ENCODE peak calls at places on chromosomes 12 and 14, in four cellular contexts. One of them, this sample, is unnamed.

GRCh38 chr12:126734738-126735137 is 1532.2 kb upstream of the TMEM132C start:
- DNase-seq in memory B cell: no peak
- DNase-seq in activated CD4-positive, alpha-beta T cell treated with anti-CD3 and anti-CD28 coated beads, Interleukin-2, amount 50 U/mL, for 1 hour: no peak
- DNase-seq in T-helper 2 cell: no peak
- DNase-seq in this sample: no peak

GRCh38 chr14:99450266-99450665 is 30.4 kb downstream of the SETD3 start:
- DNase-seq in memory B cell: no peak
- DNase-seq in activated CD4-positive, alpha-beta T cell treated with anti-CD3 and anti-CD28 coated beads, Interleukin-2, amount 50 U/mL, for 1 hour: no peak
- DNase-seq in T-helper 2 cell: no peak
- DNase-seq in this sample: no peak

GRCh38 chr12:43069768-43070221 is 480.2 kb upstream of the PRICKLE1 start:
- DNase-seq in activated CD4-positive, alpha-beta T cell treated with anti-CD3 and anti-CD28 coated beads, Interleukin-2, amount 50 U/mL, for 1 hour: no peak
- DNase-seq in memory B cell: no peak
- DNase-seq in T-helper 2 cell: no peak
- DNase-seq in this sample: no peak

GRCh38 chr12:26473291-26473690 is 277.9 kb downstream of the SSPN start:
- DNase-seq in T-helper 2 cell: no peak
- DNase-seq in memory B cell: peak
- DNase-seq in activated CD4-positive, alpha-beta T cell treated with anti-CD3 and anti-CD28 coated beads, Interleukin-2, amount 50 U/mL, for 1 hour: no peak
- DNase-seq in this sample: peak

GRCh38 chr14:83847102-83847501 is 1682.8 kb upstream of the FLRT2 start:
- DNase-seq in memory B cell: no peak
- DNase-seq in activated CD4-positive, alpha-beta T cell treated with anti-CD3 and anti-CD28 coated beads, Interleukin-2, amount 50 U/mL, for 1 hour: no peak
- DNase-seq in T-helper 2 cell: no peak
- DNase-seq in this sample: no peak

GRCh38 chr12:41604830-41605229 is 416.7 kb downstream of the PDZRN4 start:
- DNase-seq in T-helper 2 cell: no peak
- DNase-seq in memory B cell: no peak
- DNase-seq in activated CD4-positive, alpha-beta T cell treated with anti-CD3 and anti-CD28 coated beads, Interleukin-2, amount 50 U/mL, for 1 hour: no peak
- DNase-seq in this sample: no peak

GRCh38 chr14:77051101-77051500 is 22.6 kb upstream of the IRF2BPL start:
- DNase-seq in activated CD4-positive, alpha-beta T cell treated with anti-CD3 and anti-CD28 coated beads, Interleukin-2, amount 50 U/mL, for 1 hour: no peak
- DNase-seq in T-helper 2 cell: no peak
- DNase-seq in memory B cell: no peak
- DNase-seq in this sample: no peak

GRCh38 chr12:63151898-63152700 is 1.1 kb upstream of the AVPR1A start:
- DNase-seq in T-helper 2 cell: peak
- DNase-seq in activated CD4-positive, alpha-beta T cell treated with anti-CD3 and anti-CD28 coated beads, Interleukin-2, amount 50 U/mL, for 1 hour: no peak
- DNase-seq in memory B cell: no peak
- DNase-seq in this sample: no peak

GRCh38 chr12:132363661-132364347 is 34.4 kb upstream of the GALNT9 start:
- DNase-seq in activated CD4-positive, alpha-beta T cell treated with anti-CD3 and anti-CD28 coated beads, Interleukin-2, amount 50 U/mL, for 1 hour: no peak
- DNase-seq in T-helper 2 cell: no peak
- DNase-seq in memory B cell: no peak
- DNase-seq in this sample: no peak

GRCh38 chr12:31346211-31346610 is 20.3 kb upstream of the SINHCAF start:
- DNase-seq in activated CD4-positive, alpha-beta T cell treated with anti-CD3 and anti-CD28 coated beads, Interleukin-2, amount 50 U/mL, for 1 hour: no peak
- DNase-seq in memory B cell: no peak
- DNase-seq in T-helper 2 cell: no peak
- DNase-seq in this sample: no peak

GRCh38 chr14:101721951-101722661 is 39.4 kb upstream of the PPP2R5C start:
- DNase-seq in memory B cell: no peak
- DNase-seq in activated CD4-positive, alpha-beta T cell treated with anti-CD3 and anti-CD28 coated beads, Interleukin-2, amount 50 U/mL, for 1 hour: peak
- DNase-seq in T-helper 2 cell: peak
- DNase-seq in this sample: peak

GRCh38 chr12:122064780-122065588 is 13.6 kb upstream of the MLXIP start:
- DNase-seq in activated CD4-positive, alpha-beta T cell treated with anti-CD3 and anti-CD28 coated beads, Interleukin-2, amount 50 U/mL, for 1 hour: no peak
- DNase-seq in memory B cell: no peak
- DNase-seq in T-helper 2 cell: no peak
- DNase-seq in this sample: no peak

GRCh38 chr14:80940146-80940545 is 1.4 kb downstream of the CEP128 start:
- DNase-seq in activated CD4-positive, alpha-beta T cell treated with anti-CD3 and anti-CD28 coated beads, Interleukin-2, amount 50 U/mL, for 1 hour: no peak
- DNase-seq in T-helper 2 cell: peak
- DNase-seq in memory B cell: no peak
- DNase-seq in this sample: no peak

GRCh38 chr14:68825729-68826128 is 32.9 kb upstream of the ZFP36L1 start:
- DNase-seq in T-helper 2 cell: no peak
- DNase-seq in activated CD4-positive, alpha-beta T cell treated with anti-CD3 and anti-CD28 coated beads, Interleukin-2, amount 50 U/mL, for 1 hour: no peak
- DNase-seq in memory B cell: no peak
- DNase-seq in this sample: no peak

GRCh38 chr12:111409403-111410228 is 3.9 kb downstream of the SH2B3 start:
- DNase-seq in T-helper 2 cell: no peak
- DNase-seq in activated CD4-positive, alpha-beta T cell treated with anti-CD3 and anti-CD28 coated beads, Interleukin-2, amount 50 U/mL, for 1 hour: peak
- DNase-seq in memory B cell: no peak
- DNase-seq in this sample: no peak

GRCh38 chr14:84025258-84026012 is 1504.5 kb upstream of the FLRT2 start:
- DNase-seq in activated CD4-positive, alpha-beta T cell treated with anti-CD3 and anti-CD28 coated beads, Interleukin-2, amount 50 U/mL, for 1 hour: no peak
- DNase-seq in memory B cell: no peak
- DNase-seq in T-helper 2 cell: no peak
- DNase-seq in this sample: no peak

GRCh38 chr14:91228112-91229004 is 16.1 kb downstream of the GPR68 start:
- DNase-seq in memory B cell: peak
- DNase-seq in activated CD4-positive, alpha-beta T cell treated with anti-CD3 and anti-CD28 coated beads, Interleukin-2, amount 50 U/mL, for 1 hour: peak
- DNase-seq in T-helper 2 cell: peak
- DNase-seq in this sample: no peak

GRCh38 chr14:63200035-63200740 is 4.1 kb upstream of the RHOJ start:
- DNase-seq in T-helper 2 cell: no peak
- DNase-seq in activated CD4-positive, alpha-beta T cell treated with anti-CD3 and anti-CD28 coated beads, Interleukin-2, amount 50 U/mL, for 1 hour: no peak
- DNase-seq in memory B cell: no peak
- DNase-seq in this sample: no peak

GRCh38 chr12:2256915-2257314 is 204.1 kb downstream of the CACNA1C start:
- DNase-seq in memory B cell: no peak
- DNase-seq in activated CD4-positive, alpha-beta T cell treated with anti-CD3 and anti-CD28 coated beads, Interleukin-2, amount 50 U/mL, for 1 hour: no peak
- DNase-seq in T-helper 2 cell: no peak
- DNase-seq in this sample: no peak

GRCh38 chr12:112381421-112381897 is 772 bp downstream of the HECTD4 start:
- DNase-seq in memory B cell: no peak
- DNase-seq in activated CD4-positive, alpha-beta T cell treated with anti-CD3 and anti-CD28 coated beads, Interleukin-2, amount 50 U/mL, for 1 hour: peak
- DNase-seq in T-helper 2 cell: peak
- DNase-seq in this sample: no peak

GRCh38 chr14:99377951-99378350 is 102.7 kb downstream of the SETD3 start:
- DNase-seq in memory B cell: no peak
- DNase-seq in activated CD4-positive, alpha-beta T cell treated with anti-CD3 and anti-CD28 coated beads, Interleukin-2, amount 50 U/mL, for 1 hour: no peak
- DNase-seq in T-helper 2 cell: no peak
- DNase-seq in this sample: no peak

GRCh38 chr12:109731806-109732205 is 18.2 kb downstream of the FAM222A start:
- DNase-seq in T-helper 2 cell: no peak
- DNase-seq in activated CD4-positive, alpha-beta T cell treated with anti-CD3 and anti-CD28 coated beads, Interleukin-2, amount 50 U/mL, for 1 hour: no peak
- DNase-seq in memory B cell: no peak
- DNase-seq in this sample: no peak

GRCh38 chr12:102479984-102480383 is 379 bp downstream of the IGF1 start:
- DNase-seq in activated CD4-positive, alpha-beta T cell treated with anti-CD3 and anti-CD28 coated beads, Interleukin-2, amount 50 U/mL, for 1 hour: no peak
- DNase-seq in T-helper 2 cell: no peak
- DNase-seq in memory B cell: no peak
- DNase-seq in this sample: no peak

GRCh38 chr12:79841248-79841877 is 93.5 kb downstream of the PPP1R12A start:
- DNase-seq in memory B cell: no peak
- DNase-seq in T-helper 2 cell: peak
- DNase-seq in activated CD4-positive, alpha-beta T cell treated with anti-CD3 and anti-CD28 coated beads, Interleukin-2, amount 50 U/mL, for 1 hour: no peak
- DNase-seq in this sample: no peak

GRCh38 chr12:122099856-122100255 is 21.3 kb downstream of the MLXIP start:
- DNase-seq in T-helper 2 cell: peak
- DNase-seq in memory B cell: no peak
- DNase-seq in activated CD4-positive, alpha-beta T cell treated with anti-CD3 and anti-CD28 coated beads, Interleukin-2, amount 50 U/mL, for 1 hour: no peak
- DNase-seq in this sample: no peak

GRCh38 chr14:77094672-77095284 is 3.3 kb upstream of the CIPC start:
- DNase-seq in activated CD4-positive, alpha-beta T cell treated with anti-CD3 and anti-CD28 coated beads, Interleukin-2, amount 50 U/mL, for 1 hour: peak
- DNase-seq in T-helper 2 cell: peak
- DNase-seq in memory B cell: peak
- DNase-seq in this sample: no peak

GRCh38 chr12:25558566-25558965 is 5.5 kb upstream of the LMNTD1 start:
- DNase-seq in memory B cell: no peak
- DNase-seq in T-helper 2 cell: no peak
- DNase-seq in activated CD4-positive, alpha-beta T cell treated with anti-CD3 and anti-CD28 coated beads, Interleukin-2, amount 50 U/mL, for 1 hour: no peak
- DNase-seq in this sample: no peak

GRCh38 chr12:26121323-26121740 is 3.5 kb downstream of the BHLHE41 start:
- DNase-seq in T-helper 2 cell: no peak
- DNase-seq in memory B cell: no peak
- DNase-seq in activated CD4-positive, alpha-beta T cell treated with anti-CD3 and anti-CD28 coated beads, Interleukin-2, amount 50 U/mL, for 1 hour: no peak
- DNase-seq in this sample: no peak

GRCh38 chr12:42309996-42310395 is 15.9 kb downstream of the ZCRB1 start:
- DNase-seq in T-helper 2 cell: no peak
- DNase-seq in activated CD4-positive, alpha-beta T cell treated with anti-CD3 and anti-CD28 coated beads, Interleukin-2, amount 50 U/mL, for 1 hour: no peak
- DNase-seq in memory B cell: no peak
- DNase-seq in this sample: no peak

GRCh38 chr14:84707830-84708229 is 822.1 kb upstream of the FLRT2 start:
- DNase-seq in activated CD4-positive, alpha-beta T cell treated with anti-CD3 and anti-CD28 coated beads, Interleukin-2, amount 50 U/mL, for 1 hour: no peak
- DNase-seq in T-helper 2 cell: no peak
- DNase-seq in memory B cell: no peak
- DNase-seq in this sample: no peak

GRCh38 chr12:15937902-15938301 is 26.8 kb downstream of the DERA start:
- DNase-seq in T-helper 2 cell: no peak
- DNase-seq in memory B cell: no peak
- DNase-seq in activated CD4-positive, alpha-beta T cell treated with anti-CD3 and anti-CD28 coated beads, Interleukin-2, amount 50 U/mL, for 1 hour: no peak
- DNase-seq in this sample: no peak

GRCh38 chr12:95303476-95303875 is 85.9 kb downstream of the VEZT start:
- DNase-seq in activated CD4-positive, alpha-beta T cell treated with anti-CD3 and anti-CD28 coated beads, Interleukin-2, amount 50 U/mL, for 1 hour: no peak
- DNase-seq in T-helper 2 cell: no peak
- DNase-seq in memory B cell: no peak
- DNase-seq in this sample: no peak

GRCh38 chr12:89051065-89051677 is 301.1 kb downstream of the DUSP6 start:
- DNase-seq in T-helper 2 cell: peak
- DNase-seq in activated CD4-positive, alpha-beta T cell treated with anti-CD3 and anti-CD28 coated beads, Interleukin-2, amount 50 U/mL, for 1 hour: peak
- DNase-seq in memory B cell: peak
- DNase-seq in this sample: no peak

GRCh38 chr14:65042731-65043372 is 56.2 kb downstream of the FNTB start:
- DNase-seq in memory B cell: no peak
- DNase-seq in activated CD4-positive, alpha-beta T cell treated with anti-CD3 and anti-CD28 coated beads, Interleukin-2, amount 50 U/mL, for 1 hour: no peak
- DNase-seq in T-helper 2 cell: no peak
- DNase-seq in this sample: no peak

GRCh38 chr12:109525279-109525585 is 47.8 kb downstream of the UBE3B start:
- DNase-seq in activated CD4-positive, alpha-beta T cell treated with anti-CD3 and anti-CD28 coated beads, Interleukin-2, amount 50 U/mL, for 1 hour: no peak
- DNase-seq in memory B cell: no peak
- DNase-seq in T-helper 2 cell: no peak
- DNase-seq in this sample: no peak

GRCh38 chr14:102196436-102197230 is 56.9 kb downstream of the WDR20 start:
- DNase-seq in T-helper 2 cell: no peak
- DNase-seq in activated CD4-positive, alpha-beta T cell treated with anti-CD3 and anti-CD28 coated beads, Interleukin-2, amount 50 U/mL, for 1 hour: no peak
- DNase-seq in memory B cell: no peak
- DNase-seq in this sample: no peak

GRCh38 chr14:81436296-81437138 is 36.4 kb upstream of the STON2 start:
- DNase-seq in memory B cell: no peak
- DNase-seq in T-helper 2 cell: peak
- DNase-seq in activated CD4-positive, alpha-beta T cell treated with anti-CD3 and anti-CD28 coated beads, Interleukin-2, amount 50 U/mL, for 1 hour: peak
- DNase-seq in this sample: no peak

GRCh38 chr12:60257063-60257462 is 661.2 kb downstream of the SLC16A7 start:
- DNase-seq in memory B cell: no peak
- DNase-seq in T-helper 2 cell: no peak
- DNase-seq in activated CD4-positive, alpha-beta T cell treated with anti-CD3 and anti-CD28 coated beads, Interleukin-2, amount 50 U/mL, for 1 hour: no peak
- DNase-seq in this sample: no peak

This sample was measured in epithelial cell of prostate.